ENCODE peak calls at places on chromosomes 16 and 17, in seven cellular contexts. W is GM10248, B is H4, G is fibroblast of pulmonary artery, U is ureter, S is IMR-90, L is COR-L47. I is an unnamed sample.

GRCh38 chr17:58328195-58329034 is at the start of gene TSPOAP1:
- DNase-seq in B (no peak), S (no peak), L (no peak), W (peak), U (no peak), G (no peak), I (no peak)

GRCh38 chr16:76193851-76194620 is 83.2 kb upstream of the CNTNAP4 start:
- DNase-seq in S (no peak), G (no peak), W (no peak), L (no peak), B (peak), U (no peak), I (no peak)

GRCh38 chr17:76884995-76885896 is 17.0 kb downstream of the MGAT5B start:
- DNase-seq in G (no peak), S (no peak), W (no peak), L (no peak), U (no peak), B (no peak), I (no peak)

GRCh38 chr17:56440391-56440790 is 153.1 kb upstream of the NOG start:
- DNase-seq in S (peak), L (no peak), B (no peak), W (no peak), U (no peak), G (no peak), I (no peak)

GRCh38 chr17:39747745-39748144 is 10.0 kb downstream of the GRB7 start:
- DNase-seq in L (no peak), W (no peak), G (no peak), B (no peak), S (no peak), U (no peak), I (peak)

GRCh38 chr16:5031601-5032000 is 2.1 kb downstream of the NAGPA start:
- DNase-seq in L (no peak), B (no peak), S (no peak), U (no peak), W (no peak), G (no peak), I (no peak)

GRCh38 chr16:49620868-49621239 is 235.1 kb downstream of the ZNF423 start:
- DNase-seq in G (no peak), L (no peak), W (no peak), S (no peak), U (peak), B (no peak), I (no peak)

GRCh38 chr16:87681990-87682570 is 79.8 kb downstream of the JPH3 start:
- DNase-seq in W (no peak), U (no peak), L (no peak), S (peak), G (peak), B (no peak), I (no peak)

GRCh38 chr17:77810536-77810935 is 148.0 kb upstream of the TNRC6C start:
- DNase-seq in S (peak), G (peak), U (no peak), W (no peak), B (peak), L (no peak), I (no peak)

GRCh38 chr17:80260791-80261158 is at the start of gene RNF213:
- DNase-seq in L (no peak), U (no peak), S (no peak), B (no peak), G (peak), W (peak), I (no peak)

GRCh38 chr17:26963163-26963503 is 330.8 kb upstream of the WSB1 start:
- DNase-seq in W (no peak), S (no peak), G (no peak), U (no peak), B (no peak), L (no peak), I (no peak)

GRCh38 chr17:77531002-77531401 is 390.2 kb downstream of the SEC14L1 start:
- DNase-seq in S (no peak), B (no peak), G (no peak), W (no peak), U (no peak), L (peak), I (peak)

I was measured in suprapubic skin.